ENCODE peak calls at places on chromosome 18, in seven cellular contexts. One of them, this sample, is unnamed. For H3K36me3, the result is how much of the 10 kb centered on the place peaks cover.

GRCh38 chr18:8177330-8178016 is 431.8 kb upstream of the RAB12 start:
- DNase-seq in NT2/D1: no peak
- DNase-seq in PC-9: no peak
- DNase-seq in tibial artery: no peak
- DNase-seq in astrocyte: peak
- DNase-seq in MM.1S: no peak
- DNase-seq in IMR-90: peak
- DNase-seq in this sample: no peak

GRCh38 chr18:21777814-21778213 is 37.2 kb downstream of the MIB1 start:
- DNase-seq in NT2/D1: no peak
- DNase-seq in PC-9: no peak
- DNase-seq in tibial artery: no peak
- DNase-seq in astrocyte: no peak
- DNase-seq in MM.1S: peak
- DNase-seq in IMR-90: no peak
- DNase-seq in this sample: no peak

GRCh38 chr18:55861266-55861665 is 273.3 kb upstream of the TCF4 start:
- DNase-seq in NT2/D1: no peak
- DNase-seq in PC-9: no peak
- DNase-seq in tibial artery: no peak
- DNase-seq in astrocyte: peak
- DNase-seq in MM.1S: no peak
- DNase-seq in IMR-90: peak
- DNase-seq in this sample: no peak

GRCh38 chr18:59140287-59140885 is 702 bp downstream of the SEC11C start:
- DNase-seq in NT2/D1: peak
- DNase-seq in PC-9: peak
- DNase-seq in tibial artery: no peak
- DNase-seq in astrocyte: peak
- DNase-seq in MM.1S: peak
- DNase-seq in IMR-90: peak
- DNase-seq in this sample: no peak

GRCh38 chr18:74623047-74623816 is 25.6 kb downstream of the ZNF407 start:
- DNase-seq in NT2/D1: no peak
- DNase-seq in PC-9: no peak
- DNase-seq in tibial artery: no peak
- DNase-seq in astrocyte: no peak
- DNase-seq in MM.1S: no peak
- DNase-seq in IMR-90: peak
- DNase-seq in this sample: no peak

GRCh38 chr18:68489018-68489792 is 225.7 kb downstream of the TMX3 start:
- DNase-seq in NT2/D1: peak
- DNase-seq in PC-9: no peak
- DNase-seq in tibial artery: no peak
- DNase-seq in astrocyte: no peak
- DNase-seq in MM.1S: no peak
- DNase-seq in IMR-90: no peak
- DNase-seq in this sample: no peak

GRCh38 chr18:48896875-48897511 is 53.8 kb downstream of the SMAD7 start:
- DNase-seq in NT2/D1: no peak
- DNase-seq in PC-9: peak
- DNase-seq in tibial artery: peak
- DNase-seq in astrocyte: no peak
- DNase-seq in MM.1S: peak
- DNase-seq in IMR-90: peak
- DNase-seq in this sample: no peak

GRCh38 chr18:58867281-58867961 is 2.7 kb downstream of the ZNF532 start:
- DNase-seq in NT2/D1: no peak
- DNase-seq in PC-9: no peak
- DNase-seq in tibial artery: peak
- DNase-seq in astrocyte: peak
- DNase-seq in MM.1S: no peak
- DNase-seq in IMR-90: no peak
- DNase-seq in this sample: no peak

DNA sequence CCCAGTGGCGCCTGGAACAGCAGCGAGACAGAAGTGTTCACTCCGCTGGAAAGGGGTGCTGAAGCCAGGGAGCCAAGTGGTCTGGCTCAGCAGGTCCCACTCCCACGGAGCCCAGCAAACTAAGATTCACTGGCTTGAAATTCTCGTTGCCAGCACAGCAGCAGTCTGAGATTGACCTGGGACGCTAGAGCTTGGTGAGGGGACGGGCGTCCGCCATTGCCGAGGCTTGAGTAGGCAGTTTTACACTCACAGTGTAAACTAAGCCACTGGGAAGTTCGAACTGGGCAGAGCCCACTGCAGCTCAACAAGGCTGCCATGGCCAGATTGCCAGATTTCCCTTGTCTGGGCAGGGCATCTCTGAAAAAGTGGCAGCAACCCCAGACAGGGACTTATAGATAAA is 94.8 kb downstream of the RTTN start:
- DNase-seq in NT2/D1: no peak
- DNase-seq in PC-9: no peak
- DNase-seq in tibial artery: no peak
- DNase-seq in astrocyte: no peak
- DNase-seq in MM.1S: no peak
- DNase-seq in IMR-90: no peak
- DNase-seq in this sample: no peak
- H3K36me3 ChIP-seq in NT2/D1: under half
- H3K36me3 ChIP-seq in PC-9: under half
- H3K36me3 ChIP-seq in tibial artery: half or more
- H3K36me3 ChIP-seq in astrocyte: under half
- H3K36me3 ChIP-seq in MM.1S: under half
- H3K36me3 ChIP-seq in IMR-90: under half
- H3K36me3 ChIP-seq in this sample: under half

GRCh38 chr18:24271381-24272331 is 126.0 kb downstream of the OSBPL1A start:
- DNase-seq in NT2/D1: peak
- DNase-seq in PC-9: peak
- DNase-seq in tibial artery: peak
- DNase-seq in astrocyte: peak
- DNase-seq in MM.1S: peak
- DNase-seq in IMR-90: peak
- DNase-seq in this sample: no peak
- H3K4me3 ChIP-seq in NT2/D1: peak
- H3K4me3 ChIP-seq in PC-9: peak
- H3K4me3 ChIP-seq in tibial artery: peak
- H3K4me3 ChIP-seq in astrocyte: peak
- H3K4me3 ChIP-seq in MM.1S: peak
- H3K4me3 ChIP-seq in IMR-90: peak
- H3K4me3 ChIP-seq in this sample: peak

GRCh38 chr18:32389868-32390267 is 80.8 kb downstream of the GAREM1 start:
- DNase-seq in NT2/D1: no peak
- DNase-seq in PC-9: no peak
- DNase-seq in tibial artery: no peak
- DNase-seq in astrocyte: no peak
- DNase-seq in MM.1S: no peak
- DNase-seq in IMR-90: no peak
- DNase-seq in this sample: no peak

GRCh38 chr18:32389191-32389590 is 81.5 kb downstream of the GAREM1 start:
- DNase-seq in NT2/D1: no peak
- DNase-seq in PC-9: no peak
- DNase-seq in tibial artery: no peak
- DNase-seq in astrocyte: no peak
- DNase-seq in MM.1S: peak
- DNase-seq in IMR-90: no peak
- DNase-seq in this sample: no peak

GRCh38 chr18:32383040-32383819 is 87.5 kb downstream of the GAREM1 start:
- DNase-seq in NT2/D1: no peak
- DNase-seq in PC-9: peak
- DNase-seq in tibial artery: no peak
- DNase-seq in astrocyte: peak
- DNase-seq in MM.1S: no peak
- DNase-seq in IMR-90: peak
- DNase-seq in this sample: peak

GRCh38 chr18:32391126-32391525 is 79.6 kb downstream of the GAREM1 start:
- DNase-seq in NT2/D1: no peak
- DNase-seq in PC-9: no peak
- DNase-seq in tibial artery: no peak
- DNase-seq in astrocyte: no peak
- DNase-seq in MM.1S: no peak
- DNase-seq in IMR-90: no peak
- DNase-seq in this sample: no peak

DNA sequence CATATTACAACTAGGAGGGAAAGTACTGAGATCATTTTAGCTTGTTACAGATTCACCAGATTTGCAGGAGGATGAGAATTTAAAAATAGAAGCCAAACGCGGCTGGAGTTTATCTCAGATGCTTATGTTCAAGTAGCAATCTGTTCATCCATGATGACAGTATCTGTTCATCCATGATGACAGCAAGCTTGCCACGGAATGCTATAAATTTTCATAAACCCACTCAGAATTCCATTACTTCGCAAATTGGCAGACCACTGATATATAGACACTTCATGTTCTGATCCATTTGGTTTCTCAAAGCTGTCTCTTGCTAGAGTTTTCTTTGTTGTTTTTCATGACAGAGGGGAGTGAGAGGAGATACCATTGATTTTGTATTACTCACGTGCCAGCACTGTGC is 84.2 kb downstream of the GAREM1 start:
- DNase-seq in NT2/D1: no peak
- DNase-seq in PC-9: no peak
- DNase-seq in tibial artery: no peak
- DNase-seq in astrocyte: no peak
- DNase-seq in MM.1S: no peak
- DNase-seq in IMR-90: no peak
- DNase-seq in this sample: no peak
- H3K36me3 ChIP-seq in NT2/D1: under half
- H3K36me3 ChIP-seq in PC-9: under half
- H3K36me3 ChIP-seq in tibial artery: under half
- H3K36me3 ChIP-seq in astrocyte: under half
- H3K36me3 ChIP-seq in MM.1S: under half
- H3K36me3 ChIP-seq in IMR-90: under half
- H3K36me3 ChIP-seq in this sample: under half

GRCh38 chr18:79438089-79438488 is 42.4 kb downstream of the NFATC1 start:
- DNase-seq in NT2/D1: no peak
- DNase-seq in PC-9: no peak
- DNase-seq in tibial artery: no peak
- DNase-seq in astrocyte: no peak
- DNase-seq in MM.1S: no peak
- DNase-seq in IMR-90: no peak
- DNase-seq in this sample: no peak

GRCh38 chr18:79436556-79437275 is 41.0 kb downstream of the NFATC1 start:
- DNase-seq in NT2/D1: no peak
- DNase-seq in PC-9: no peak
- DNase-seq in tibial artery: no peak
- DNase-seq in astrocyte: no peak
- DNase-seq in MM.1S: no peak
- DNase-seq in IMR-90: no peak
- DNase-seq in this sample: no peak

GRCh38 chr18:79439201-79440023 is 43.7 kb downstream of the NFATC1 start:
- DNase-seq in NT2/D1: no peak
- DNase-seq in PC-9: no peak
- DNase-seq in tibial artery: no peak
- DNase-seq in astrocyte: peak
- DNase-seq in MM.1S: no peak
- DNase-seq in IMR-90: peak
- DNase-seq in this sample: peak

GRCh38 chr18:79440316-79440715 is 44.6 kb downstream of the NFATC1 start:
- DNase-seq in NT2/D1: no peak
- DNase-seq in PC-9: no peak
- DNase-seq in tibial artery: no peak
- DNase-seq in astrocyte: no peak
- DNase-seq in MM.1S: no peak
- DNase-seq in IMR-90: no peak
- DNase-seq in this sample: no peak

DNA sequence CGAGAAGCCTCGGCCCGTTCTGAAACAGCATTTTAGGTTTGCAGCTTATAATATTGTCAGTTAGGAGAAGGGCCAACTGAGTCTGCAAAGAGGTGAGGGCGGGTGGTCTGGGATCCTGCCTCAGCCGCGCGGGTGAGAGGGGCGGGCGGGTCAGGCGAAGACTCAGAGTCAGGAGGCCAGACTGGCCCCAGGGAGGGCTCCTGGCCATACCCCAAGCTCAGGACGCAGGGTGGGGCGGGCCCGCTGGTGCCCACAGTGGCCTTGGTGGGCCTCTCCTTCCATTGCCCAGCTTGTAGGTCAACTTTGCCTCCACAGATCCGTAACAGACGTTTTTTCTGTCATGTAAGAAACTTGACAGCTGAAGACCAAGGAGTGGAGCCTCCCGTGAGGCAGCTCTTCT is 42.9 kb downstream of the NFATC1 start:
- DNase-seq in NT2/D1: no peak
- DNase-seq in PC-9: no peak
- DNase-seq in tibial artery: no peak
- DNase-seq in astrocyte: no peak
- DNase-seq in MM.1S: no peak
- DNase-seq in IMR-90: no peak
- DNase-seq in this sample: no peak
- H3K4me3 ChIP-seq in NT2/D1: no peak
- H3K4me3 ChIP-seq in PC-9: no peak
- H3K4me3 ChIP-seq in tibial artery: no peak
- H3K4me3 ChIP-seq in astrocyte: no peak
- H3K4me3 ChIP-seq in MM.1S: no peak
- H3K4me3 ChIP-seq in IMR-90: no peak
- H3K4me3 ChIP-seq in this sample: no peak

GRCh38 chr18:50158866-50159653 is 35.9 kb downstream of the MYO5B start:
- DNase-seq in NT2/D1: no peak
- DNase-seq in PC-9: peak
- DNase-seq in tibial artery: no peak
- DNase-seq in astrocyte: no peak
- DNase-seq in MM.1S: no peak
- DNase-seq in IMR-90: no peak
- DNase-seq in this sample: no peak
- H3K36me3 ChIP-seq in NT2/D1: under half
- H3K36me3 ChIP-seq in PC-9: under half
- H3K36me3 ChIP-seq in tibial artery: under half
- H3K36me3 ChIP-seq in astrocyte: under half
- H3K36me3 ChIP-seq in MM.1S: under half
- H3K36me3 ChIP-seq in IMR-90: under half
- H3K36me3 ChIP-seq in this sample: under half

GRCh38 chr18:35172009-35172408 is 68.8 kb upstream of the ZNF397 start:
- DNase-seq in NT2/D1: no peak
- DNase-seq in PC-9: no peak
- DNase-seq in tibial artery: no peak
- DNase-seq in astrocyte: no peak
- DNase-seq in MM.1S: no peak
- DNase-seq in IMR-90: no peak
- DNase-seq in this sample: no peak

GRCh38 chr18:35172451-35173035 is 68.3 kb upstream of the ZNF397 start:
- DNase-seq in NT2/D1: no peak
- DNase-seq in PC-9: no peak
- DNase-seq in tibial artery: no peak
- DNase-seq in astrocyte: no peak
- DNase-seq in MM.1S: no peak
- DNase-seq in IMR-90: no peak
- DNase-seq in this sample: no peak

GRCh38 chr18:35176925-35177324 is 63.9 kb upstream of the ZNF397 start:
- DNase-seq in NT2/D1: no peak
- DNase-seq in PC-9: no peak
- DNase-seq in tibial artery: no peak
- DNase-seq in astrocyte: no peak
- DNase-seq in MM.1S: no peak
- DNase-seq in IMR-90: no peak
- DNase-seq in this sample: no peak

GRCh38 chr18:35171315-35171987 is 69.4 kb upstream of the ZNF397 start:
- DNase-seq in NT2/D1: no peak
- DNase-seq in PC-9: no peak
- DNase-seq in tibial artery: no peak
- DNase-seq in astrocyte: no peak
- DNase-seq in MM.1S: no peak
- DNase-seq in IMR-90: no peak
- DNase-seq in this sample: no peak

GRCh38 chr18:35174093-35174731 is 66.6 kb upstream of the ZNF397 start:
- DNase-seq in NT2/D1: no peak
- DNase-seq in PC-9: no peak
- DNase-seq in tibial artery: no peak
- DNase-seq in astrocyte: no peak
- DNase-seq in MM.1S: peak
- DNase-seq in IMR-90: no peak
- DNase-seq in this sample: no peak
- H3K4me3 ChIP-seq in NT2/D1: no peak
- H3K4me3 ChIP-seq in PC-9: no peak
- H3K4me3 ChIP-seq in tibial artery: no peak
- H3K4me3 ChIP-seq in astrocyte: no peak
- H3K4me3 ChIP-seq in MM.1S: no peak
- H3K4me3 ChIP-seq in IMR-90: no peak
- H3K4me3 ChIP-seq in this sample: no peak